ENCODE peak calls at places on chromosomes 2 and 18, in five cellular contexts. A is HCT116, H is endothelial cell of umbilical vein, N is A549, F is stomach. Z is an unnamed sample.

GRCh38 chr18:24837065-24837464 is 376.6 kb downstream of the HRH4 start:
- DNase-seq in A (no peak), H (no peak), N (no peak), F (no peak), Z (no peak)

GRCh38 chr2:160431441-160431840 is 62.2 kb downstream of the RBMS1 start:
- DNase-seq in A (no peak), H (no peak), N (no peak), F (no peak), Z (no peak)

GRCh38 chr2:55161295-55162210 is 70.5 kb downstream of the CLHC1 start:
- DNase-seq in A (no peak), H (peak), N (no peak), F (no peak), Z (no peak)

GRCh38 chr2:10787176-10787968 is 25.2 kb downstream of the PDIA6 start:
- DNase-seq in A (no peak), H (peak), N (no peak), F (no peak), Z (no peak)

GRCh38 chr2:211228559-211228958 is 672.2 kb downstream of the CPS1 start:
- DNase-seq in A (no peak), H (no peak), N (no peak), F (no peak), Z (no peak)

GRCh38 chr2:182652326-182652725 is 63.7 kb upstream of the DNAJC10 start:
- DNase-seq in A (no peak), H (no peak), N (no peak), F (no peak), Z (no peak)

GRCh38 chr2:37573818-37574388 is 97.5 kb downstream of the CDC42EP3 start:
- DNase-seq in A (no peak), H (peak), N (no peak), F (no peak), Z (no peak)

GRCh38 chr2:236208281-236208900 is 40.2 kb upstream of the GBX2 start:
- DNase-seq in A (no peak), H (no peak), N (no peak), F (no peak), Z (no peak)

GRCh38 chr18:48705043-48705442 is 166.2 kb downstream of the CTIF start:
- DNase-seq in A (no peak), H (no peak), N (no peak), F (no peak), Z (no peak)

GRCh38 chr2:88117976-88118375 is 9.9 kb downstream of the FABP1 start:
- DNase-seq in A (no peak), H (no peak), N (no peak), F (no peak), Z (no peak)

GRCh38 chr2:151478011-151478410 is 68.3 kb downstream of the RIF1 start:
- DNase-seq in A (no peak), H (no peak), N (no peak), F (no peak), Z (peak)

GRCh38 chr2:177244244-177244771 is 20.2 kb downstream of the NFE2L2 start:
- DNase-seq in A (no peak), H (no peak), N (no peak), F (no peak), Z (no peak)

GRCh38 chr2:209331291-209331844 is 92.5 kb upstream of the MAP2 start:
- DNase-seq in A (peak), H (peak), N (peak), F (no peak), Z (no peak)

GRCh38 chr2:10405441-10405840 is 42.7 kb downstream of the ODC1 start:
- DNase-seq in A (no peak), H (peak), N (peak), F (no peak), Z (peak)

GRCh38 chr18:21820035-21820810 is 79.6 kb downstream of the MIB1 start:
- DNase-seq in A (peak), H (peak), N (peak), F (no peak), Z (no peak)

GRCh38 chr18:40739029-40739428 is 1216.0 kb upstream of the PIK3C3 start:
- DNase-seq in A (no peak), H (no peak), N (no peak), F (no peak), Z (no peak)

GRCh38 chr2:174120346-174120745 is 128.0 kb downstream of the OLA1 start:
- DNase-seq in A (peak), H (peak), N (peak), F (no peak), Z (no peak)

GRCh38 chr18:35407871-35408481 is 30.8 kb upstream of the ZNF396 start:
- DNase-seq in A (peak), H (peak), N (peak), F (peak), Z (peak)

GRCh38 chr2:11758187-11758586 is 11.8 kb downstream of the LPIN1 start:
- DNase-seq in A (no peak), H (no peak), N (no peak), F (no peak), Z (no peak)

GRCh38 chr2:67259581-67260347 is 137.4 kb upstream of the ETAA1 start:
- DNase-seq in A (no peak), H (peak), N (peak), F (no peak), Z (peak)

GRCh38 chr2:216989335-216990129 is 129.7 kb upstream of the TNP1 start:
- DNase-seq in A (no peak), H (no peak), N (no peak), F (no peak), Z (no peak)

DNA sequence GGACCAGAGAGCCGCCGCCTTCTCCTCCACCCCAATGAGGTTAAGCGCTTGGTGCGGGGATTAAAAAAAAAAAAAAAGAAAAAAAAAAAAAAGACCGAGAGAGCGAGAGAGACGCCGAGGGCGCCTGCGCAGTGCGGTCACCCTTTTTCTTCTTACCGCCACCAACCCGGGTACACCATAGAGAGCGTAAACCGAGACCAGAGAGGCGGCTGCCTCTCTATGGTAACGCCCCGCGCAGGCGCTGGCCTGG is at the start of gene CLASP1:
- DNase-seq in A (peak), H (peak), N (peak), F (peak), Z (peak)
- TF ChIP-seq POLR2A in A (no peak), H (no peak), N (peak), F (no peak), Z (no peak)

GRCh38 chr2:99336780-99337163 is 417 bp upstream of the EIF5B start:
- DNase-seq in A (no peak), H (no peak), N (no peak), F (no peak), Z (no peak)

GRCh38 chr2:99335911-99336779 is at the start of gene TXNDC9:
- DNase-seq in A (peak), H (peak), N (peak), F (peak), Z (peak)

GRCh38 chr2:99340669-99341236 is 3.6 kb downstream of the EIF5B start:
- DNase-seq in A (no peak), H (no peak), N (no peak), F (no peak), Z (no peak)

GRCh38 chr2:99337931-99338580 is 867 bp downstream of the EIF5B start:
- DNase-seq in A (no peak), H (peak), N (peak), F (no peak), Z (no peak)

DNA sequence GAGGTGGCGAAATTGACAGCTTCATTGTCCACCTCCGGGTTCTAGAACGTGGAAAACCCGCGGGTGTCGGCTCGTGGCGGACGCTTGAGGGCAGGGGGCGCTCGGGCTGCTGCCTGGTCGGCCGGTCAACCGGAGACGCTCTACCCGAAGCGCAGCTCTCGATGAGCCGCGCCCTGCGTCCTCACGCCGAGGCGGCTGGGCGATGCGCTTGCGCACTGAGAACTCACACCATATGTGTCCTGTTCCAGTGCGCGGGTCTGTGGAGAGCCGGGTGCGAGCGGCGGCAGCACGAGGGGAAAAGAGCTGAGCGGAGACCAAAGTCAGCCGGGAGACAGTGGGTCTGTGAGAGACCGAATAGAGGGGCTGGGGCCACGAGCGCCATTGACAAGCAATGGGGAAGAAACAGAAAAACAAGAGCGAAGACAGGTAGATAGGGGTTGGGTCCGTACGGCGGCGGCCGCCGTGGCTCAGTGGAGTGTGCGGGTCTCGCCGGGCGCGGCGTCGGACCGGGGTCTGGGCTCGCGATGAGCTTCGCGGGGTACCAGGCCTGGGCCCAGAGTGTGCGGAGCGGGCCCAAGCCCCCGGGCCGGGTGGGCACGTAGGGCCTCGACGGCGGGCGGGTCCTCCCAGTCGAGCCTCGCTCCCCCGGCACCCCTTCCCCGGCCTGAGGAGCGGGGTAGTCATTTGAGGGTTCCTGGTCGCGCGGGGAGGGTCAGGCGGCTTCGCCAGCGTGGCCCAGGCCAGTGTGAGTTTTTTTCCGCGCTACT is at the start of gene EIF5B:
- DNase-seq in A (peak), H (peak), N (peak), F (peak), Z (peak)
- TF ChIP-seq POLR2A in A (peak), H (peak), N (peak), F (peak), Z (peak)

DNA sequence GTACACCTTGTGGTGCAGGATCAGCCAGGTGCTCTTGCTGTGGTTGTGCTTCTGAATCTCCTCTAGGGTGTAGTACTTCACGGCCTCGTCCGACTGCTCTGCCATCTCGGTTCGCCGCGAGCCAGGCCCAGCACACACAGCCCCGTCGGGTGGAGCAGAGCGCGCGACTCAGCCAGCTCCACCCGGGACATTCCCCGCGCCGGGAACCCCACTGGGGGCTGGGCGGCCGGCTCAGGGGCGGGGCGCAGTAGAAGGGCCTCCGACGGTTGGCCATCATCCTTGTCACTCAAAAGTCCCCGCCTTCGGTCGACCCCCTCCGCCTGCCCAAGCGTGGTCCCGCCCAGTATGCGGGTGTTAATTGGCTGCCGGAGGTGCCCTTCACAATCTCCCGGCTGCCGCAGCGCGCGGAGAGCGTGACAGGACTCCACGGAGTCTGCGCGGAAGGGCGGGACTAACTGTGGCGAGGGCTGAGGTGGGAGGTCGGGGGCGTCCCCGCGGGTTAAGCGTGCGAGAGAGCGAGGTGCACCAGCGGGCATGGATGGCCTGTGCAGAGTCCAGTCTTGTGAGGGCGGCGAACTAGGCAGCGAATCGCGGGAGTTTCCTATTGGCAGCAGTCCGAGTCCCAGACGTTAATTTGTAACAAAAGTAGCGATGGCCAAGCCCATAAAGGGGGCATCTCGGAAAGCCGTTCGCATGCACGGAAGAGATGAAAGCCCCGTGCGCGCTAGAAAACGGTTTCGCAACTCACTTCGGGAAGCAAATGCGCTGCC is at the start of gene CYB5A:
- DNase-seq in A (peak), H (peak), N (peak), F (peak), Z (no peak)
- TF ChIP-seq POLR2A in A (no peak), H (no peak), N (peak), F (peak), Z (no peak)

GRCh38 chr2:230046491-230046890 is 22.2 kb downstream of the SLC16A14 start:
- DNase-seq in A (no peak), H (no peak), N (no peak), F (no peak), Z (no peak)

GRCh38 chr2:230048010-230048671 is 20.6 kb downstream of the SLC16A14 start:
- DNase-seq in A (no peak), H (no peak), N (no peak), F (no peak), Z (no peak)

GRCh38 chr2:230042195-230042594 is 26.5 kb downstream of the SLC16A14 start:
- DNase-seq in A (no peak), H (no peak), N (no peak), F (no peak), Z (no peak)

GRCh38 chr2:230043025-230043424 is 25.7 kb downstream of the SLC16A14 start:
- DNase-seq in A (no peak), H (no peak), N (no peak), F (no peak), Z (no peak)

GRCh38 chr2:230043461-230043860 is 25.3 kb downstream of the SLC16A14 start:
- DNase-seq in A (no peak), H (no peak), N (no peak), F (no peak), Z (no peak)
- TF ChIP-seq POLR2A in A (no peak), H (no peak), N (no peak), F (no peak), Z (no peak)

GRCh38 chr2:159045545-159046454 is 77.4 kb downstream of the TANC1 start:
- DNase-seq in A (no peak), H (no peak), N (no peak), F (no peak), Z (no peak)
- TF ChIP-seq POLR2A in A (no peak), H (no peak), N (no peak), F (no peak), Z (no peak)

GRCh38 chr2:111121873-111122630 is 1.3 kb downstream of the BCL2L11 start:
- DNase-seq in A (peak), H (peak), N (peak), F (peak), Z (peak)
- TF ChIP-seq POLR2A in A (peak), H (no peak), N (peak), F (peak), Z (peak)

GRCh38 chr2:121648206-121648605 is 1.1 kb downstream of the CLASP1 start:
- DNase-seq in A (no peak), H (no peak), N (no peak), F (no peak), Z (no peak)
- TF ChIP-seq POLR2A in A (no peak), H (no peak), N (no peak), F (no peak), Z (no peak)

DNA sequence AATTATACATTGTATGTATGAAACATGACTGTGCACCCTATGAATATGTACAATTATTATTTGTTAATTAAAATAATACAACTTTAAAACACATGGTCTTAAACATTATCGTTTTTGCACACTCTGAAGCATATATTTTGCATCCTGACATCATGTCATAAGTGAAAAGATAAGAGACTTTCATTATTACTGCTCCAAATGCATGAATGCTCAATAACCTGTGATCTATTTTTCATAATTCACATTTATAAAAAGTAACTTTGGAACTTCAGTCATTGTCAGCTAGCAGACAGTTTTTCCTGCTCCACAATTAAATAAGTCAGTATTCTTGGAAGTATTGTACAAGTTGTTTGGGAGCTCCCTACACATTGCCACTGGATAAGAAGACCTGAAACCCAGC is 1.3 kb upstream of the ITPRIPL1 start:
- DNase-seq in A (no peak), H (no peak), N (no peak), F (no peak), Z (no peak)
- TF ChIP-seq POLR2A in A (peak), H (no peak), N (no peak), F (no peak), Z (no peak)

DNA sequence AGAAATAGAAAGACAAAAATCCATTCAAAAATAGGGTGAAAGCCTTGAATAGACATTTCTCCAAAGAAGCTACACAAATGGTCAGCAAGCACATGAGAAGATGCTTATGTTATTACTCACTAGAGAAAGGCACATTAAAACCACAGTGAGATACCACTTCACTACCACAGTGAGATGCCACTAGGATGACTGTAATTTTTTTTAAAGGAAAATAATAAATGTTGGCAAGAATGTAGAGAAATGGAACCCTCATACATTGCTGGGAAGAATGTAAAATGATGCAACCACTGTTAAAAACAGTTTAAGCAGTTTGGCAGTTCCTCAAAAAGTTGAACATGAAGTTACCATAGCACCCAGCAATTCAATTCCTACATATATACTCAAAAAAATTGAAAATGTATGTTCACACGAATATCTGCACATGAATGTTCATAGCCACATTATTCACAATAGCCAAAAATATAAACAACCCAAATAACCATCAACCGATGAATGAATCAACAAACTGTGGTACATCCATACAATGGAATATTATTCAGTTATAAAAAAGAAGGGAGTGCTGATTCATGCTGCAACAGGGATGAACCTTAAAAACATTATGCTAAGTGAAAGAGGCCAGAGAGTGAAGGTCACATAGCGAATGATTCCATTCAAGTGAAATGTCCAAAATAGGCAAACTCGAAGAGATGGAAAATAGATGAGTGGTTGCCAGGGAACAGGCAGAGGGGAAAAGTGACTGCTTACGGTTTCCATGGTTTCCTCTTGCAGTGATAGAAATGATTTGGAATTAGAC is 156.3 kb upstream of the NDUFV2 start:
- DNase-seq in A (no peak), H (no peak), N (no peak), F (no peak), Z (no peak)
- TF ChIP-seq POLR2A in A (no peak), H (no peak), N (no peak), F (no peak), Z (no peak)

Z was measured in H54.